ENCODE peak calls at places on chromosomes 1 and 21, in five cellular contexts. D is thyroid gland, C is keratinocyte, I is colonic mucosa, S is suprapubic skin. A is an unnamed sample.

GRCh38 chr1:155166373-155167165 is 6.5 kb downstream of the KRTCAP2 start:
- DNase-seq in D (peak), C (no peak), I (peak), S (peak), A (peak)

GRCh38 chr21:27715131-27715530 is 748.2 kb upstream of the ADAMTS5 start:
- DNase-seq in D (no peak), C (no peak), I (no peak), S (no peak), A (no peak)

GRCh38 chr1:95406279-95406678 is 172.3 kb downstream of the RWDD3 start:
- DNase-seq in D (no peak), C (no peak), I (no peak), S (no peak), A (no peak)

GRCh38 chr1:9200441-9200840 is 34.1 kb upstream of the H6PD start:
- DNase-seq in D (no peak), C (no peak), I (no peak), S (no peak), A (no peak)

GRCh38 chr1:44723496-44724407 is 7.2 kb downstream of the RNU5D-1 start:
- DNase-seq in D (no peak), C (no peak), I (no peak), S (no peak), A (no peak)

GRCh38 chr1:159012495-159012894 is 2.8 kb downstream of the IFI16 start:
- DNase-seq in D (no peak), C (no peak), I (peak), S (no peak), A (no peak)

GRCh38 chr1:10794724-10795304 is 1.6 kb downstream of the CASZ1 start:
- DNase-seq in D (peak), C (no peak), I (peak), S (no peak), A (no peak)

GRCh38 chr1:3021233-3021671 is at the start of gene ACTRT2:
- DNase-seq in D (no peak), C (no peak), I (no peak), S (no peak), A (no peak)

GRCh38 chr1:232389744-232390143 is 240.2 kb downstream of the SIPA1L2 start:
- DNase-seq in D (no peak), C (no peak), I (peak), S (no peak), A (no peak)

GRCh38 chr1:55827350-55827749 is 612.2 kb upstream of the USP24 start:
- DNase-seq in D (no peak), C (no peak), I (peak), S (no peak), A (no peak)

GRCh38 chr21:37762606-37763005 is 153.7 kb downstream of the KCNJ6 start:
- DNase-seq in D (no peak), C (no peak), I (no peak), S (no peak), A (peak)

GRCh38 chr1:246769306-246769705 is 45.1 kb downstream of the SCCPDH start:
- DNase-seq in D (no peak), C (peak), I (peak), S (peak), A (no peak)

GRCh38 chr1:105793541-105794146 is 1262.8 kb upstream of the PRMT6 start:
- DNase-seq in D (peak), C (no peak), I (peak), S (no peak), A (no peak)

GRCh38 chr1:32741417-32742131 is 39.0 kb upstream of the SYNC start:
- DNase-seq in D (peak), C (no peak), I (peak), S (no peak), A (no peak)

GRCh38 chr21:29064850-29065481 is 8.5 kb downstream of the CCT8 start:
- DNase-seq in D (no peak), C (no peak), I (no peak), S (no peak), A (no peak)

GRCh38 chr1:116377564-116378529 is 4.8 kb downstream of the ATP1A1 start:
- DNase-seq in D (peak), C (peak), I (peak), S (peak), A (peak)

GRCh38 chr1:97844552-97845089 is 76.2 kb downstream of the DPYD start:
- DNase-seq in D (no peak), C (no peak), I (no peak), S (no peak), A (no peak)

GRCh38 chr1:175572932-175573871 is 170.2 kb downstream of the TNR start:
- DNase-seq in D (no peak), C (no peak), I (no peak), S (no peak), A (no peak)

GRCh38 chr1:65975708-65976107 is 183.0 kb downstream of the PDE4B start:
- DNase-seq in D (no peak), C (no peak), I (no peak), S (no peak), A (no peak)

GRCh38 chr1:227793948-227794812 is 21.3 kb upstream of the PRSS38 start:
- DNase-seq in D (peak), C (no peak), I (peak), S (peak), A (peak)

GRCh38 chr1:91569411-91570104 is 68.9 kb downstream of the CDC7 start:
- DNase-seq in D (peak), C (peak), I (peak), S (peak), A (peak)

GRCh38 chr1:193270996-193271395 is 84.6 kb upstream of the B3GALT2 start:
- DNase-seq in D (no peak), C (no peak), I (no peak), S (no peak), A (no peak)

GRCh38 chr21:46052703-46053651 is 44.9 kb upstream of the COL6A2 start:
- DNase-seq in D (peak), C (no peak), I (no peak), S (peak), A (peak)

GRCh38 chr21:45037986-45038385 is 36.4 kb upstream of the ADARB1 start:
- DNase-seq in D (no peak), C (no peak), I (no peak), S (peak), A (no peak)

GRCh38 chr1:203338335-203339036 is 12.4 kb downstream of the FMOD start:
- DNase-seq in D (peak), C (no peak), I (peak), S (no peak), A (peak)

GRCh38 chr1:30274937-30275621 is 448.3 kb downstream of the MATN1 start:
- DNase-seq in D (no peak), C (no peak), I (peak), S (no peak), A (peak)

GRCh38 chr1:211606914-211607751 is 28.2 kb upstream of the SLC30A1 start:
- DNase-seq in D (no peak), C (no peak), I (no peak), S (no peak), A (no peak)

GRCh38 chr1:228297822-228298221 is 90.0 kb downstream of the OBSCN start:
- DNase-seq in D (no peak), C (no peak), I (no peak), S (no peak), A (no peak)

GRCh38 chr1:107323765-107324164 is 182.9 kb downstream of the NTNG1 start:
- DNase-seq in D (no peak), C (no peak), I (no peak), S (no peak), A (no peak)
- TF ChIP-seq CTCF in D (no peak), C (no peak), I (no peak), S (no peak), A (no peak)

GRCh38 chr21:41764558-41765392 is 2.1 kb downstream of the RIPK4 start:
- DNase-seq in D (no peak), C (no peak), I (no peak), S (no peak), A (no peak)
- H3K4me3 ChIP-seq in D (no peak), C (peak), I (no peak), S (peak), A (no peak)

DNA sequence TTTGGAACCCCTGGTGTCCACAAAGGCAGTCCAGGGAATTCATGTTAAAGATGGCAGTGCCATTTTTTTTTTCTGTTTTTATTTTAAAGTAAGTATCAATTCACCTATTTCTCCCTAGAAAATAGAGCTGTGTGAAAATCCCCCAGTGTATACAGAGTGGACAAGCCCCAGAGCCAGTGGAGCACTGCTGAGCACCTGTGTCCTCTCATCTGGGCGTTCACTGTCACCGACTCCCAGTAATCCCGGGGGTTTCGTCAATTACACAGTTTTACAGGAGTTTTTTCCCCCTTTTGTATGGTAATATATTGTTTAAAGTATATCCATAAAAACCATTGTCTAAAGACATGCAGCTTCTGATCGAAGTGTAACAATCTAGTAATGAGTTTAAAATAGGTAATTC is 175.8 kb downstream of the SDCCAG8 start:
- DNase-seq in D (no peak), C (no peak), I (no peak), S (no peak), A (no peak)
- H3K27ac ChIP-seq in D (no peak), C (no peak), I (no peak), S (no peak), A (no peak)

DNA sequence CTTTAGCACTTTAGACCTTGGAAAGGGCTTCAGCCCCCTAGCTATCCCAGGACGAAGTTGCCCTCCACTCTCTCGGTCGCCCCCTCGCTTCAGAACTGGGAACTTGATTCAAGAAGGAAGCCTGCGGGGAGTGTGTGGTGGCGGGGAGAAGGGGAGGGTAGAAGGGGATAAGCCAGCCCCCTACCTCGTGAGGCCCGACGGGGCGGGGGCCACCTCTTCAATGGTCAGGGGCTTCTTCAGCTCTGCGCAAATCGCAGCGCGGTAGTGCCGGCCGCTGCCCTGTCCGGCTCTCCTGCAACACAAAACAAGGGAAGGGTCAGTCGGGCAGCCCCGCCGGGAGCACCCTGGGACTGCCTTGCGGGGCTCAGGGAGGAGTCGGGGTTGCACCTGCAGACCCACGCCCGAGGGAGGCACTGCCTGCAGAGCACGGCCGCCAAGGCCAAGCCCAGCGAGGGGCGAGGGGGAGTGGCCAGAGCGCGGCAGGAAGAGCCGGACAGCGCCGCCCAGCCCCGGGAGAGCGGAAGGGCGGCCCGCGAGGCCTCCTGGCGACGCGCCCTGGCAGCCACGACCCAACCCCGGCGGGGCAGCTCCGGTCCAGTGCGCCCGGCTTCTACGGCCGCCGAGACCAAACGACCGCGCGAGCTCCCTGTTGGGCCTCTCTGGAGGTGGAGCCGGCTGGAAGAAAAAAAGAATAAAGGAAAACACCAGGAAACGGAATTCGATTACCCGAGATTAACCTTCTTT is 56.2 kb upstream of the RASAL2 start:
- DNase-seq in D (peak), C (no peak), I (peak), S (peak), A (peak)
- TF ChIP-seq CTCF in D (no peak), C (peak), I (peak), S (peak), A (no peak)

DNA sequence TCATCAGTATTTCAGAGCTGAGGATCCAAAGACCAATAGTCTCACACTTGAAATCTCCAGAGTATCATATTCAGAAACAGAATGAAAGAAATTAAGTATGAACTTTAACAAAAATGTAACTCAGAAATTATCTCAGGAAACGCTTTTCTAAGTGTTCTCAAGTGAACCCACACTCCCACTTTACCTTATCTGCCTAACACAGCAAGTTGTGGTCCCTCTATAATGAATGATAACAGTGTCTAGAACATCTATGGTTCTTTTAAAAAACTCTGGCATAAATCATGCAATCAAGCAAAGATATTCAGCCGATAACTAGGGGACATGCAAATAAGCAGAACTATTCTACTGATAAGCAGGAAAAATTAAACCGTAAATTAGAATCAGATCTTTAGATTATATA is 1574.2 kb downstream of the PLA2G4A start:
- DNase-seq in D (no peak), C (no peak), I (no peak), S (no peak), A (no peak)
- H3K4me3 ChIP-seq in D (no peak), C (no peak), I (no peak), S (no peak), A (no peak)